ENCODE peak calls at places on chromosomes 7 and 10, in eight cellular contexts. R is choroid plexus epithelial cell; Y is thoracic aorta; F is fibroblast of mammary gland; M is kidney epithelial cell; S is CD4-positive, alpha-beta T cell; N is colonic mucosa; U is OCI-LY7. Z is an unnamed sample.

GRCh38 chr7:112416127-112416526 is 34.1 kb upstream of the IFRD1 start:
- DNase-seq in R (peak; percentile 76), Y (no peak), F (peak; percentile 34), M (no peak), S (no peak), N (no peak), U (no peak), Z (no peak)

GRCh38 chr7:17367502-17367901 is 69.0 kb downstream of the AHR start:
- DNase-seq in R (peak; percentile 52), Y (no peak), F (peak; percentile 8), M (no peak), S (no peak), N (no peak), U (no peak), Z (no peak)

GRCh38 chr7:157503229-157503628 is 166.4 kb downstream of the DNAJB6 start:
- DNase-seq in R (no peak), Y (no peak), F (no peak), M (no peak), S (no peak), N (no peak), U (no peak), Z (no peak)

GRCh38 chr10:1572519-1573333 is 164.6 kb downstream of the ADARB2 start:
- DNase-seq in R (no peak), Y (no peak), F (no peak), M (no peak), S (no peak), N (no peak), U (no peak), Z (no peak)

GRCh38 chr10:106652279-106652678 is 512.2 kb downstream of the SORCS1 start:
- DNase-seq in R (no peak), Y (no peak), F (no peak), M (no peak), S (no peak), N (no peak), U (no peak), Z (no peak)

GRCh38 chr7:128188396-128189230 is 52.5 kb upstream of the LEP start:
- DNase-seq in R (no peak), Y (no peak), F (no peak), M (no peak), S (no peak), N (no peak), U (no peak), Z (no peak)

GRCh38 chr7:44750921-44751571 is 2.4 kb downstream of the ZMIZ2 start:
- DNase-seq in R (peak; percentile 78), Y (no peak), F (no peak), M (peak; percentile 50), S (peak; percentile 33), N (no peak), U (peak; percentile 50), Z (no peak)

GRCh38 chr10:91049961-91050360 is 129.1 kb upstream of the ANKRD1 start:
- DNase-seq in R (peak; percentile 64), Y (no peak), F (no peak), M (no peak), S (no peak), N (no peak), U (no peak), Z (no peak)

GRCh38 chr7:100896743-100897051 is 1.0 kb upstream of the ACHE start:
- DNase-seq in R (no peak), Y (no peak), F (no peak), M (no peak), S (no peak), N (no peak), U (no peak), Z (no peak)

GRCh38 chr10:22849077-22849810 is 78.6 kb upstream of the ARMC3 start:
- DNase-seq in R (peak; percentile 65), Y (peak; percentile 75), F (peak; percentile 42), M (no peak), S (no peak), N (peak; percentile 20), U (no peak), Z (no peak)

GRCh38 chr7:130982651-130983050 is 248.6 kb upstream of the KLF14 start:
- DNase-seq in R (no peak), Y (no peak), F (no peak), M (no peak), S (no peak), N (no peak), U (no peak), Z (no peak)

GRCh38 chr7:39754326-39755120 is 131.2 kb downstream of the RALA start:
- DNase-seq in R (peak; percentile 42), Y (no peak), F (peak; percentile 67), M (peak; percentile 71), S (no peak), N (no peak), U (no peak), Z (no peak)

GRCh38 chr10:125094111-125094705 is 66.2 kb downstream of the CTBP2 start:
- DNase-seq in R (no peak), Y (no peak), F (no peak), M (no peak), S (no peak), N (no peak), U (no peak), Z (no peak)

GRCh38 chr7:69395072-69395714 is 203.1 kb upstream of the AUTS2 start:
- DNase-seq in R (peak; percentile 91), Y (no peak), F (peak; percentile 95), M (peak; percentile 56), S (no peak), N (no peak), U (no peak), Z (no peak)

GRCh38 chr10:71852335-71852937 is 1.4 kb upstream of the PSAP start:
- DNase-seq in R (no peak), Y (no peak), F (no peak), M (no peak), S (no peak), N (peak; percentile 45), U (peak; percentile 58), Z (no peak)

GRCh38 chr7:32030904-32031692 is 39.1 kb downstream of the PDE1C start:
- DNase-seq in R (no peak), Y (no peak), F (no peak), M (no peak), S (no peak), N (no peak), U (no peak), Z (no peak)

GRCh38 chr7:106737202-106737562 is 76.2 kb upstream of the CCDC71L start:
- DNase-seq in R (peak; percentile 83), Y (no peak), F (peak; percentile 66), M (no peak), S (no peak), N (no peak), U (peak; percentile 30), Z (no peak)

GRCh38 chr10:130240409-130240808 is 104.2 kb downstream of the GLRX3 start:
- DNase-seq in R (no peak), Y (no peak), F (no peak), M (no peak), S (no peak), N (no peak), U (no peak), Z (no peak)

GRCh38 chr7:50613473-50613872 is 48.3 kb upstream of the DDC start:
- DNase-seq in R (no peak), Y (no peak), F (no peak), M (no peak), S (no peak), N (no peak), U (no peak), Z (no peak)

GRCh38 chr10:18666810-18667209 is 7.6 kb downstream of the ARL5B start:
- DNase-seq in R (peak; percentile 90), Y (no peak), F (peak; percentile 71), M (no peak), S (no peak), N (no peak), U (no peak), Z (no peak)

GRCh38 chr10:99551158-99551557 is 18.4 kb downstream of the NKX2-3 start:
- DNase-seq in R (peak; percentile 80), Y (no peak), F (peak; percentile 89), M (no peak), S (no peak), N (peak; percentile 57), U (no peak), Z (no peak)

GRCh38 chr10:99544322-99544721 is 11.6 kb downstream of the NKX2-3 start:
- DNase-seq in R (no peak), Y (no peak), F (no peak), M (no peak), S (no peak), N (no peak), U (no peak), Z (no peak)

GRCh38 chr10:99551616-99552015 is 18.9 kb downstream of the NKX2-3 start:
- DNase-seq in R (no peak), Y (no peak), F (no peak), M (no peak), S (no peak), N (no peak), U (no peak), Z (no peak)

DNA sequence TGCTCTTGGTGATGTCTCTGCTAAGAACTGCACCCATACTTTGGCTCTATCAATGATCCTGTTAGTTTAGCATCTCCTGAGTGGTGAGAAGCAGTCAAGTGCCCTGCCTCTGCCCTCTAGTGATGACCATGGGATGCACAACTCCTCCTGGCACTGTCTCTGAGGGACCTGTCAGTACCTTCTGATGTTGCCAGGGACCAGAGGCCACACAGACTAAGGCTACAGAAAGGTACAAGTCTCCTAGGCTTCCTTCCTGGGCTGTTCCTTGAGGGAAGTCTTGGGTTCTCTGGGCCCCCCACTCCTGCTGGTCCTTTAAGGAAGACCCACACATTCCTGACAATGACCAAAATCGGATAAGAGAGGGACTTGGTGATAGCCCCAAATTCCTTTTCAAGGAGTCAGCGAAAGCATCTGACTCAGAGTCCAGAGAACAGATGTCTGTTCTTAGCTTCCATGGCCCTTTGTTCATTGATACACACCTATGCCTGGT is 15.3 kb downstream of the NKX2-3 start:
- DNase-seq in R (peak; percentile 23), Y (no peak), F (peak; percentile 31), M (no peak), S (no peak), N (no peak), U (peak; percentile 25), Z (no peak)
- TF ChIP-seq CTCF in R (peak; percentile 52), Y (no peak), F (peak; percentile 34), M (peak; percentile 10), S (no peak), N (no peak), U (peak; percentile 60), Z (peak; percentile 19)

GRCh38 chr10:2992401-2993198 is 74.7 kb upstream of the PFKP start:
- DNase-seq in R (no peak), Y (no peak), F (no peak), M (peak; percentile 90), S (no peak), N (no peak), U (no peak), Z (no peak)
- TF ChIP-seq CTCF in R (peak; percentile 22), Y (no peak), F (peak; percentile 18), M (no peak), S (no peak), N (no peak), U (peak; percentile 47), Z (peak; percentile 32)

GRCh38 chr7:122550545-122550944 is 148.4 kb downstream of the RNF133 start:
- DNase-seq in R (peak; percentile 60), Y (no peak), F (peak; percentile 53), M (no peak), S (no peak), N (no peak), U (no peak), Z (no peak)
- TF ChIP-seq CTCF in R (peak; percentile 40), Y (no peak), F (peak; percentile 37), M (peak; percentile 6), S (no peak), N (no peak), U (no peak), Z (peak; percentile 54)

DNA sequence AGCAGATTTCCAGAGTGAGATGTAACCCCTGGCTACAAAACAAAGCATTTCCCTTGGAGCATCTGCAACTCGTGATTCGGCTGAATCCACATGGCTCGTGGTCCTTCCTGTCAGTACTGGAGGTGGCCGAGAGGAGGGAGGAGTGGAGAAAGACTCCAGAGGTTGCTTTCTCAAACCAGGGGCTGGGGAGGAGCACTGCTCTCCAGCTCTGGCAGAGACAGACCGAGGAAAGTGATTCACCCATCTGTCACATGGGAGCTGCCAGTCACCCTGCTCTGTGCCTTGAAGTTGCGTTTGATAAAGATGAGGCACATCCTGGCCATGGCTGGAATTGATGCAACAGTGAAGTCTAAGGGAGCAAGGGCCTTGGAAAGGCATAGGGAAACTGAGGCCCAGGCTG is 72.8 kb downstream of the COL13A1 start:
- DNase-seq in R (peak; percentile 79), Y (no peak), F (peak; percentile 79), M (no peak), S (no peak), N (no peak), U (no peak), Z (no peak)
- TF ChIP-seq CTCF in R (peak; percentile 28), Y (no peak), F (no peak), M (no peak), S (no peak), N (no peak), U (no peak), Z (no peak)

Z was measured in type B pancreatic cell.